ENCODE peak calls at places on chromosomes 3 and 15, in ten cellular contexts. S is hypothalamus; V is stimulated activated CD4-positive, alpha-beta T cell treated with anti-CD3 and anti-CD28 coated beads, Interleukin-4, amount 100 ng/mL, for 48 hours; F is iPS DF 19.7; W is lung microvascular endothelial cell; Z is SHP77; T is mucosa of gallbladder; L is H54; B is endothelial cell; N is A172. Y is an unnamed sample.

GRCh38 chr3:129195731-129196256 is 12.1 kb upstream of the CNBP start:
- DNase-seq in S (peak; percentile 27), V (no peak), F (no peak), W (peak; percentile 88), Z (no peak), T (peak; percentile 67), L (peak; percentile 75), B (no peak), N (peak; percentile 96), Y (no peak)

GRCh38 chr3:55305714-55306485 is 181.2 kb downstream of the WNT5A start:
- DNase-seq in S (no peak), V (no peak), F (no peak), W (no peak), Z (no peak), T (no peak), L (no peak), B (no peak), N (no peak), Y (no peak)

GRCh38 chr3:168030488-168031054 is 65.2 kb downstream of the GOLIM4 start:
- DNase-seq in S (no peak), V (no peak), F (no peak), W (no peak), Z (peak; percentile 12), T (no peak), L (no peak), B (no peak), N (no peak), Y (no peak)

GRCh38 chr15:41567870-41568269 is 8.9 kb downstream of the TYRO3 start:
- DNase-seq in S (peak; percentile 19), V (no peak), F (no peak), W (no peak), Z (no peak), T (no peak), L (no peak), B (no peak), N (no peak), Y (no peak)

GRCh38 chr3:165389064-165389463 is 192.9 kb upstream of the SLITRK3 start:
- DNase-seq in S (no peak), V (no peak), F (no peak), W (no peak), Z (no peak), T (no peak), L (no peak), B (no peak), N (no peak), Y (no peak)

GRCh38 chr15:29747837-29748417 is 74.3 kb downstream of the TJP1 start:
- DNase-seq in S (no peak), V (no peak), F (no peak), W (peak; percentile 29), Z (no peak), T (no peak), L (no peak), B (no peak), N (no peak), Y (no peak)

GRCh38 chr3:73037369-73037699 is 24.1 kb upstream of the EBLN2 start:
- DNase-seq in S (no peak), V (no peak), F (no peak), W (peak; percentile 44), Z (no peak), T (no peak), L (no peak), B (no peak), N (peak; percentile 23), Y (no peak)

GRCh38 chr3:129553771-129554170 is 10.8 kb downstream of the H1-8 start:
- DNase-seq in S (no peak), V (peak; percentile 13), F (no peak), W (no peak), Z (no peak), T (no peak), L (no peak), B (no peak), N (no peak), Y (no peak)

GRCh38 chr3:134693804-134694203 is 43.0 kb upstream of the KY start:
- DNase-seq in S (no peak), V (no peak), F (no peak), W (no peak), Z (no peak), T (no peak), L (no peak), B (no peak), N (no peak), Y (no peak)

GRCh38 chr3:126373682-126374601 is 16.7 kb upstream of the KLF15 start:
- DNase-seq in S (no peak), V (no peak), F (no peak), W (no peak), Z (no peak), T (no peak), L (no peak), B (no peak), N (no peak), Y (no peak)

GRCh38 chr3:146177072-146177936 is 16.3 kb upstream of the PLOD2 start:
- DNase-seq in S (no peak), V (no peak), F (no peak), W (peak; percentile 91), Z (no peak), T (no peak), L (no peak), B (no peak), N (no peak), Y (no peak)

GRCh38 chr15:33278816-33279612 is 31.8 kb upstream of the RYR3 start:
- DNase-seq in S (no peak), V (no peak), F (peak; percentile 54), W (peak; percentile 93), Z (no peak), T (no peak), L (peak; percentile 61), B (no peak), N (peak; percentile 92), Y (no peak)